ENCODE peak calls at places on chromosome 22, in seven cellular contexts. One of them, this sample, is unnamed.

GRCh38 chr22:45478108-45478771 is 24.4 kb upstream of the FBLN1 start:
- DNase-seq in endothelial cell of umbilical vein: no peak
- DNase-seq in sigmoid colon: no peak
- DNase-seq in fibroblast of the aortic adventitia: peak
- DNase-seq in GM23338: no peak
- DNase-seq in BJ: peak
- DNase-seq in foreskin fibroblast: peak
- DNase-seq in this sample: peak

GRCh38 chr22:48951836-48952235 is 875.8 kb downstream of the BRD1 start:
- DNase-seq in foreskin fibroblast: no peak
- DNase-seq in BJ: no peak
- DNase-seq in GM23338: no peak
- DNase-seq in endothelial cell of umbilical vein: no peak
- DNase-seq in fibroblast of the aortic adventitia: no peak
- DNase-seq in sigmoid colon: peak
- DNase-seq in this sample: no peak

GRCh38 chr22:41603873-41604332 is 14.3 kb upstream of the PMM1 start:
- DNase-seq in fibroblast of the aortic adventitia: no peak
- DNase-seq in BJ: no peak
- DNase-seq in GM23338: no peak
- DNase-seq in foreskin fibroblast: no peak
- DNase-seq in sigmoid colon: no peak
- DNase-seq in endothelial cell of umbilical vein: no peak
- DNase-seq in this sample: no peak

GRCh38 chr22:38462960-38463784 is 4.7 kb upstream of the KDELR3 start:
- DNase-seq in foreskin fibroblast: no peak
- DNase-seq in sigmoid colon: no peak
- DNase-seq in GM23338: peak
- DNase-seq in BJ: no peak
- DNase-seq in endothelial cell of umbilical vein: no peak
- DNase-seq in fibroblast of the aortic adventitia: no peak
- DNase-seq in this sample: no peak

GRCh38 chr22:44523981-44524759 is 26.1 kb upstream of the RTL6 start:
- DNase-seq in foreskin fibroblast: peak
- DNase-seq in fibroblast of the aortic adventitia: peak
- DNase-seq in sigmoid colon: peak
- DNase-seq in GM23338: no peak
- DNase-seq in endothelial cell of umbilical vein: no peak
- DNase-seq in BJ: peak
- DNase-seq in this sample: peak

GRCh38 chr22:44799077-44799931 is 46.9 kb downstream of the ARHGAP8 start:
- DNase-seq in foreskin fibroblast: no peak
- DNase-seq in BJ: no peak
- DNase-seq in endothelial cell of umbilical vein: no peak
- DNase-seq in sigmoid colon: no peak
- DNase-seq in GM23338: no peak
- DNase-seq in fibroblast of the aortic adventitia: no peak
- DNase-seq in this sample: no peak

GRCh38 chr22:45429921-45430775 is 16.7 kb downstream of the RIBC2 start:
- DNase-seq in foreskin fibroblast: no peak
- DNase-seq in sigmoid colon: peak
- DNase-seq in endothelial cell of umbilical vein: no peak
- DNase-seq in GM23338: no peak
- DNase-seq in BJ: no peak
- DNase-seq in fibroblast of the aortic adventitia: no peak
- DNase-seq in this sample: no peak

GRCh38 chr22:45977003-45977395 is at the start of gene WNT7B:
- DNase-seq in foreskin fibroblast: no peak
- DNase-seq in fibroblast of the aortic adventitia: no peak
- DNase-seq in endothelial cell of umbilical vein: no peak
- DNase-seq in sigmoid colon: no peak
- DNase-seq in GM23338: peak
- DNase-seq in BJ: no peak
- DNase-seq in this sample: no peak

GRCh38 chr22:20213833-20214708 is 54.0 kb downstream of the RTN4R start:
- DNase-seq in fibroblast of the aortic adventitia: no peak
- DNase-seq in GM23338: no peak
- DNase-seq in sigmoid colon: no peak
- DNase-seq in foreskin fibroblast: no peak
- DNase-seq in endothelial cell of umbilical vein: no peak
- DNase-seq in BJ: no peak
- DNase-seq in this sample: no peak

GRCh38 chr22:39765029-39765428 is 128.5 kb downstream of the ENTHD1 start:
- DNase-seq in fibroblast of the aortic adventitia: no peak
- DNase-seq in endothelial cell of umbilical vein: no peak
- DNase-seq in GM23338: peak
- DNase-seq in BJ: no peak
- DNase-seq in sigmoid colon: no peak
- DNase-seq in foreskin fibroblast: no peak
- DNase-seq in this sample: no peak

GRCh38 chr22:17118342-17118741 is 2.8 kb downstream of the TMEM121B start:
- DNase-seq in BJ: no peak
- DNase-seq in foreskin fibroblast: no peak
- DNase-seq in GM23338: no peak
- DNase-seq in fibroblast of the aortic adventitia: no peak
- DNase-seq in sigmoid colon: no peak
- DNase-seq in endothelial cell of umbilical vein: no peak
- DNase-seq in this sample: no peak

GRCh38 chr22:43884600-43885318 is 7.1 kb downstream of the PNPLA5 start:
- DNase-seq in fibroblast of the aortic adventitia: peak
- DNase-seq in foreskin fibroblast: peak
- DNase-seq in sigmoid colon: peak
- DNase-seq in endothelial cell of umbilical vein: peak
- DNase-seq in GM23338: peak
- DNase-seq in BJ: no peak
- DNase-seq in this sample: peak

GRCh38 chr22:19882446-19883381 is 28.0 kb upstream of the GNB1L start:
- DNase-seq in BJ: no peak
- DNase-seq in fibroblast of the aortic adventitia: no peak
- DNase-seq in endothelial cell of umbilical vein: no peak
- DNase-seq in sigmoid colon: peak
- DNase-seq in foreskin fibroblast: no peak
- DNase-seq in GM23338: no peak
- DNase-seq in this sample: no peak

GRCh38 chr22:50675553-50676199 is 3.1 kb downstream of the SHANK3 start:
- DNase-seq in sigmoid colon: no peak
- DNase-seq in fibroblast of the aortic adventitia: no peak
- DNase-seq in foreskin fibroblast: no peak
- DNase-seq in GM23338: no peak
- DNase-seq in BJ: no peak
- DNase-seq in endothelial cell of umbilical vein: no peak
- DNase-seq in this sample: no peak
- H3K4me3 ChIP-seq in sigmoid colon: peak
- H3K4me3 ChIP-seq in fibroblast of the aortic adventitia: no peak
- H3K4me3 ChIP-seq in foreskin fibroblast: no peak
- H3K4me3 ChIP-seq in GM23338: peak
- H3K4me3 ChIP-seq in BJ: no peak
- H3K4me3 ChIP-seq in endothelial cell of umbilical vein: peak
- H3K4me3 ChIP-seq in this sample: no peak

GRCh38 chr22:36981247-36981775 is 37.9 kb downstream of the TST start:
- DNase-seq in GM23338: no peak
- DNase-seq in fibroblast of the aortic adventitia: no peak
- DNase-seq in sigmoid colon: no peak
- DNase-seq in endothelial cell of umbilical vein: no peak
- DNase-seq in BJ: no peak
- DNase-seq in foreskin fibroblast: no peak
- DNase-seq in this sample: no peak

GRCh38 chr22:36979016-36979415 is 40.2 kb downstream of the TST start:
- DNase-seq in sigmoid colon: no peak
- DNase-seq in endothelial cell of umbilical vein: no peak
- DNase-seq in GM23338: no peak
- DNase-seq in foreskin fibroblast: no peak
- DNase-seq in fibroblast of the aortic adventitia: no peak
- DNase-seq in BJ: no peak
- DNase-seq in this sample: no peak

GRCh38 chr22:36979511-36979910 is 39.7 kb downstream of the TST start:
- DNase-seq in foreskin fibroblast: no peak
- DNase-seq in fibroblast of the aortic adventitia: no peak
- DNase-seq in GM23338: no peak
- DNase-seq in sigmoid colon: no peak
- DNase-seq in BJ: no peak
- DNase-seq in endothelial cell of umbilical vein: no peak
- DNase-seq in this sample: no peak

GRCh38 chr22:36985490-36985889 is 33.8 kb downstream of the TST start:
- DNase-seq in endothelial cell of umbilical vein: no peak
- DNase-seq in GM23338: no peak
- DNase-seq in BJ: no peak
- DNase-seq in sigmoid colon: no peak
- DNase-seq in fibroblast of the aortic adventitia: no peak
- DNase-seq in foreskin fibroblast: no peak
- DNase-seq in this sample: no peak

DNA sequence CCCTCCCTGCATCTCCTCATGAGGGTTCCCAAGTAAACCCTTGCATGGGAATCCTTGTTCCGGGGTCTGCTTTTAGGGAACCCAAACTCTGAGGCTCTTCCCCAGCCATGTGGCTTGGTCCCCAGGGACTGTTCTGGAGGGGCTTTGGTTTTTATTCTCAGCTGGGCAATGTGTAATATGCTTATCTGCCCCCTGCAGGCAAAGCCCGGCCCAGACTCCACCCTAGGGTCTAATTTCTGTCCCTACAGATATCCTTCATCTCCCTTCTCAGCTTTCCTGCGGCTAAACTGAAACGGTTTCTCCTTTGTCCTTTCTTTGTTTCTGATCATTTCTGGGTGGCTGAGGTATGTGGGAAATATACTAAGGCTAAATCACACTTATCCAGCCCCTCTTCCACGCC is 37.1 kb downstream of the TST start:
- DNase-seq in sigmoid colon: no peak
- DNase-seq in GM23338: no peak
- DNase-seq in fibroblast of the aortic adventitia: no peak
- DNase-seq in BJ: no peak
- DNase-seq in foreskin fibroblast: no peak
- DNase-seq in endothelial cell of umbilical vein: no peak
- DNase-seq in this sample: no peak
- TF ChIP-seq CTCF in sigmoid colon: no peak
- TF ChIP-seq CTCF in GM23338: peak
- TF ChIP-seq CTCF in fibroblast of the aortic adventitia: no peak
- TF ChIP-seq CTCF in BJ: no peak
- TF ChIP-seq CTCF in foreskin fibroblast: no peak
- TF ChIP-seq CTCF in endothelial cell of umbilical vein: peak
- TF ChIP-seq CTCF in this sample: peak

GRCh38 chr22:36330655-36331305 is 57.0 kb downstream of the MYH9 start:
- DNase-seq in foreskin fibroblast: peak
- DNase-seq in fibroblast of the aortic adventitia: peak
- DNase-seq in BJ: no peak
- DNase-seq in endothelial cell of umbilical vein: peak
- DNase-seq in GM23338: no peak
- DNase-seq in sigmoid colon: no peak
- DNase-seq in this sample: peak
- H3K4me3 ChIP-seq in foreskin fibroblast: no peak
- H3K4me3 ChIP-seq in fibroblast of the aortic adventitia: no peak
- H3K4me3 ChIP-seq in BJ: no peak
- H3K4me3 ChIP-seq in endothelial cell of umbilical vein: no peak
- H3K4me3 ChIP-seq in GM23338: no peak
- H3K4me3 ChIP-seq in sigmoid colon: no peak
- H3K4me3 ChIP-seq in this sample: no peak

DNA sequence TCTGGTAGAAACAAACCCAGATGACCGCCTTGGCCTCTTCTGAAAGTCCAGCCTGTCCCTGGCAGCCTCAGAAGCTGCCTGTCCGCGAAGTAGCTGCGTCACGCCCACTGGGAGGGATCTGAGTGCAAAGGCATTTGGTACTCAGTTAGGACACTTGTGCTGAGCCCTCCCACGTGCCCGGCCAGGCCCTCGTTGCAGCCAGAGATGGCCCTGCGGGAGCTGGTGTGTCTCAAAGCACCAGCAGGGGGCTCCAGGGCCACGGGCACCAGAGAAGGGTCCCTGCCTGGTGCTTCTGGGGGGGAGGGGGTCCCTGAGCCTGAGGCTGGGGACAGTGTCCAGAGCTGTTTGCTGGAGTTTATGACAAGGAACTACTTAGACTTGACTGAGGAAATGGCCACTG is 5.8 kb downstream of the SELENOO start:
- DNase-seq in foreskin fibroblast: peak
- DNase-seq in endothelial cell of umbilical vein: peak
- DNase-seq in sigmoid colon: peak
- DNase-seq in fibroblast of the aortic adventitia: peak
- DNase-seq in BJ: no peak
- DNase-seq in GM23338: peak
- DNase-seq in this sample: peak
- TF ChIP-seq CTCF in foreskin fibroblast: peak
- TF ChIP-seq CTCF in endothelial cell of umbilical vein: peak
- TF ChIP-seq CTCF in sigmoid colon: no peak
- TF ChIP-seq CTCF in fibroblast of the aortic adventitia: peak
- TF ChIP-seq CTCF in BJ: peak
- TF ChIP-seq CTCF in GM23338: peak
- TF ChIP-seq CTCF in this sample: peak

GRCh38 chr22:25745341-25746011 is 3.5 kb downstream of the MYO18B start:
- DNase-seq in foreskin fibroblast: peak
- DNase-seq in endothelial cell of umbilical vein: no peak
- DNase-seq in sigmoid colon: peak
- DNase-seq in fibroblast of the aortic adventitia: peak
- DNase-seq in GM23338: no peak
- DNase-seq in BJ: peak
- DNase-seq in this sample: peak
- H3K4me3 ChIP-seq in foreskin fibroblast: no peak
- H3K4me3 ChIP-seq in endothelial cell of umbilical vein: no peak
- H3K4me3 ChIP-seq in sigmoid colon: no peak
- H3K4me3 ChIP-seq in fibroblast of the aortic adventitia: no peak
- H3K4me3 ChIP-seq in GM23338: no peak
- H3K4me3 ChIP-seq in BJ: no peak
- H3K4me3 ChIP-seq in this sample: no peak